ENCODE peak calls at places on chromosomes 3 and 15, in seven cellular contexts. I is ovary; J is IMR-90; U is H7; L is stimulated activated CD4-positive, alpha-beta T cell treated with anti-CD3 and anti-CD28 coated beads, Interleukin-15, amount 100 ng/mL, for 1 hour; S is endothelial cell; P is RWPE1. Y is an unnamed sample.

GRCh38 chr15:66498501-66499386 is 1.2 kb upstream of the SNAPC5 start:
- DNase-seq in I (no peak), J (peak; percentile 51), U (no peak), L (no peak), S (no peak), P (no peak), Y (peak; percentile 36)

GRCh38 chr15:77944002-77944867 is 133.3 kb downstream of the TBC1D2B start:
- DNase-seq in I (peak; percentile 82), J (peak; percentile 56), U (peak; percentile 88), L (peak; percentile 21), S (peak; percentile 79), P (peak; percentile 16), Y (peak; percentile 88)

GRCh38 chr15:25863067-25863967 is at the start of gene ATP10A:
- DNase-seq in I (no peak), J (peak; percentile 71), U (peak; percentile 78), L (no peak), S (peak; percentile 27), P (no peak), Y (no peak)

GRCh38 chr3:10757021-10757820 is 58.8 kb upstream of the SLC6A11 start:
- DNase-seq in I (no peak), J (peak; percentile 13), U (no peak), L (no peak), S (no peak), P (peak; percentile 59), Y (peak; percentile 53)

GRCh38 chr15:76098685-76099084 is 38.9 kb downstream of the TMEM266 start:
- DNase-seq in I (no peak), J (no peak), U (no peak), L (no peak), S (no peak), P (no peak), Y (no peak)

GRCh38 chr3:155232605-155233004 is 60.9 kb downstream of the STRIT1 start:
- DNase-seq in I (no peak), J (peak; percentile 92), U (no peak), L (no peak), S (no peak), P (peak; percentile 49), Y (peak; percentile 82)

GRCh38 chr3:114376091-114376490 is 82.3 kb downstream of the TIGIT start:
- DNase-seq in I (no peak), J (no peak), U (no peak), L (no peak), S (no peak), P (no peak), Y (no peak)

GRCh38 chr3:46998121-46998851 is 18.8 kb downstream of the NBEAL2 start:
- DNase-seq in I (peak; percentile 62), J (peak; percentile 18), U (peak; percentile 98), L (peak; percentile 67), S (peak; percentile 83), P (peak; percentile 54), Y (peak; percentile 63)

GRCh38 chr15:66293419-66294156 is at the start of gene DIS3L:
- DNase-seq in I (peak; percentile 56), J (peak; percentile 20), U (peak; percentile 92), L (peak; percentile 53), S (peak; percentile 56), P (peak; percentile 55), Y (peak; percentile 31)

GRCh38 chr3:78645628-78646310 is 1122.0 kb downstream of the ROBO1 start:
- DNase-seq in I (no peak), J (peak; percentile 81), U (peak; percentile 10), L (no peak), S (peak; percentile 35), P (peak; percentile 29), Y (peak; percentile 83)

GRCh38 chr15:28105793-28106192 is 6.7 kb upstream of the OCA2 start:
- DNase-seq in I (no peak), J (no peak), U (no peak), L (no peak), S (no peak), P (no peak), Y (no peak)

Y was measured in amniotic epithelial cell.